ENCODE peak calls at places on chromosomes 2 and 18, in five cellular contexts. Z, B, R, W and G are unnamed samples.

GRCh38 chr18:76643996-76644395 is 149.0 kb upstream of the ZNF516 start:
- DNase-seq in Z (peak; percentile 52), B (no peak), R (no peak), W (no peak), G (no peak)

GRCh38 chr2:39898934-39899333 is 119.9 kb upstream of the THUMPD2 start:
- DNase-seq in Z (no peak), B (no peak), R (no peak), W (no peak), G (no peak)

GRCh38 chr2:18630101-18630500 is 40.7 kb upstream of the NT5C1B start:
- DNase-seq in Z (peak; percentile 68), B (no peak), R (no peak), W (no peak), G (no peak)

GRCh38 chr18:79540914-79541301 is 138.7 kb upstream of the CTDP1 start:
- DNase-seq in Z (no peak), B (no peak), R (no peak), W (no peak), G (no peak)

GRCh38 chr2:39451954-39452353 is 14.9 kb upstream of the MAP4K3 start:
- DNase-seq in Z (no peak), B (no peak), R (no peak), W (no peak), G (no peak)

GRCh38 chr2:82027901-82028570 is 1723.5 kb upstream of the LRRTM1 start:
- DNase-seq in Z (no peak), B (no peak), R (no peak), W (no peak), G (no peak)

GRCh38 chr2:221073650-221074049 is 498.5 kb downstream of the EPHA4 start:
- DNase-seq in Z (no peak), B (no peak), R (no peak), W (no peak), G (no peak)

GRCh38 chr18:77376043-77376732 is 126.5 kb downstream of the GALR1 start:
- DNase-seq in Z (no peak), B (no peak), R (no peak), W (no peak), G (peak; percentile 26)

GRCh38 chr2:201342923-201343322 is 14.2 kb downstream of the FLACC1 start:
- DNase-seq in Z (no peak), B (no peak), R (no peak), W (no peak), G (no peak)

GRCh38 chr2:25341753-25342371 is at the start of gene DNMT3A:
- DNase-seq in Z (peak; percentile 79), B (peak; percentile 77), R (peak; percentile 94), W (peak; percentile 41), G (peak; percentile 78)

GRCh38 chr2:212863185-212863588 is 288.2 kb downstream of the IKZF2 start:
- DNase-seq in Z (peak; percentile 27), B (peak; percentile 71), R (peak; percentile 6), W (peak; percentile 32), G (peak; percentile 81)

GRCh38 chr2:61658841-61659780 is 121.0 kb upstream of the XPO1 start:
- DNase-seq in Z (peak; percentile 65), B (peak; percentile 80), R (peak; percentile 47), W (no peak), G (peak; percentile 91)

GRCh38 chr18:1039421-1039820 is 134.8 kb downstream of the ADCYAP1 start:
- DNase-seq in Z (no peak), B (no peak), R (no peak), W (no peak), G (no peak)

GRCh38 chr2:8021942-8022341 is 659.9 kb upstream of the ID2 start:
- DNase-seq in Z (no peak), B (no peak), R (no peak), W (no peak), G (no peak)

GRCh38 chr18:47100214-47100831 is 50.0 kb downstream of the HDHD2 start:
- DNase-seq in Z (peak; percentile 71), B (peak; percentile 67), R (peak; percentile 51), W (peak; percentile 39), G (peak; percentile 92)

GRCh38 chr2:178363252-178363651 is 87.7 kb downstream of the PRKRA start:
- DNase-seq in Z (peak; percentile 76), B (no peak), R (no peak), W (peak; percentile 52), G (no peak)

GRCh38 chr18:50311573-50312106 is 24.1 kb upstream of the CXXC1 start:
- DNase-seq in Z (no peak), B (no peak), R (no peak), W (no peak), G (no peak)
- H3F3A ChIP-seq in Z (peaks cover 10% of the 10 kb centered on the region), B (no peaks in the 10 kb centered on the region), R (no peaks in the 10 kb centered on the region), W (peaks cover 23% of the 10 kb centered on the region), G (no peaks in the 10 kb centered on the region)

GRCh38 chr2:196169521-196169920 is 1.9 kb downstream of the STK17B start:
- DNase-seq in Z (peak; percentile 43), B (no peak), R (no peak), W (no peak), G (no peak)

GRCh38 chr2:196168181-196168580 is 3.2 kb downstream of the STK17B start:
- DNase-seq in Z (peak; percentile 60), B (no peak), R (no peak), W (peak; percentile 29), G (no peak)

GRCh38 chr2:196167666-196168065 is 3.7 kb downstream of the STK17B start:
- DNase-seq in Z (no peak), B (peak; percentile 19), R (no peak), W (no peak), G (peak; percentile 60)

GRCh38 chr2:196165016-196165415 is 6.4 kb downstream of the STK17B start:
- DNase-seq in Z (no peak), B (no peak), R (no peak), W (no peak), G (peak; percentile 14)

GRCh38 chr2:196166876-196167275 is 4.5 kb downstream of the STK17B start:
- DNase-seq in Z (peak; percentile 48), B (no peak), R (no peak), W (no peak), G (no peak)
- H3F3A ChIP-seq in Z (peaks cover 24% of the 10 kb centered on the region), B (peaks cover 15% of the 10 kb centered on the region), R (peaks cover 34% of the 10 kb centered on the region), W (no peaks in the 10 kb centered on the region), G (no peaks in the 10 kb centered on the region)

DNA sequence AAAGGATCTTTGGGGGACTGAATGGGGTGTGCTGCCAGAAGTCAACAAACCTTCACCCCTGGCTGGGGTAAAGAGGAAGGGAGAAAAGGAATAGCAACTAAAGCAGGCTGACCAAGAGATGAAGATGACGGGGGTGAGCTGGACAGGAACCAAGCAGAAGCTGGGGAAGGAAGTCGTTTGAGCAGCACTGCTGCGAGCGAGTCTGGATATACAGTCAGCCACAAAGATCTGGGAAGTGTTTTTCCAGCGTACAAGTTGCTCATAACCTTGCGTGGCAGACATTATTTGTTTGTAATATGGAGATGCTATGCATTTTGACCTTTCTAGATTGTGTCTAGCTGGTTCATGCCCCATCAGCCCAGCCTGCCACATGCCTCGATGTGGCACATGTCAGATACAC is 71.2 kb downstream of the EIF2AK3 start:
- DNase-seq in Z (no peak), B (no peak), R (no peak), W (no peak), G (no peak)
- H3F3A ChIP-seq in Z (no peaks in the 10 kb centered on the region), B (no peaks in the 10 kb centered on the region), R (no peaks in the 10 kb centered on the region), W (no peaks in the 10 kb centered on the region), G (no peaks in the 10 kb centered on the region)

GRCh38 chr18:59870623-59871130 is 29.1 kb upstream of the PMAIP1 start:
- DNase-seq in Z (peak; percentile 42), B (no peak), R (no peak), W (no peak), G (no peak)

GRCh38 chr18:59874166-59874565 is 25.6 kb upstream of the PMAIP1 start:
- DNase-seq in Z (peak; percentile 92), B (no peak), R (no peak), W (no peak), G (no peak)

GRCh38 chr18:59876310-59876626 is 23.5 kb upstream of the PMAIP1 start:
- DNase-seq in Z (no peak), B (no peak), R (no peak), W (no peak), G (no peak)

GRCh38 chr18:59871711-59872362 is 28.0 kb upstream of the PMAIP1 start:
- DNase-seq in Z (no peak), B (no peak), R (no peak), W (no peak), G (peak; percentile 75)

DNA sequence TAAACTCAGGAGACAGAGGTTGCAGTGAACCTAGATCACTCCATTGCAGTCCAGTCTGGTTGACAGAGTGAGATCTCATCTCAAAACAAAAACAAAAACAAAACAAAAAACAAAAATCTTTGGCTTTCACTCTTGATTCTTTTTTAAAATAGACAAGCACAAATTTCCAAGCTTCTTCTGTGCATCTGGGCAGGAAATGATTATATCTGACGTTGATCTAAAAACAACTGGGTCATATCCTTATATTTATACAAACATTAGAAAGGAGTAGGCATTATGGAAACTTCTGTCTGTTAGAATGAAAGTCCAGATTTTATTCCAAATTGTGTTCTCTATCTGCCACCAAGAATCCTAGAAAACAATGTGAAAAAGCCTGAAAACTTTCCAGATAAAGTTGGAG is 26.2 kb upstream of the PMAIP1 start:
- DNase-seq in Z (peak; percentile 17), B (no peak), R (no peak), W (no peak), G (no peak)
- H3F3A ChIP-seq in Z (peaks cover 8% of the 10 kb centered on the region), B (no peaks in the 10 kb centered on the region), R (peaks cover 11% of the 10 kb centered on the region), W (no peaks in the 10 kb centered on the region), G (no peaks in the 10 kb centered on the region)

DNA sequence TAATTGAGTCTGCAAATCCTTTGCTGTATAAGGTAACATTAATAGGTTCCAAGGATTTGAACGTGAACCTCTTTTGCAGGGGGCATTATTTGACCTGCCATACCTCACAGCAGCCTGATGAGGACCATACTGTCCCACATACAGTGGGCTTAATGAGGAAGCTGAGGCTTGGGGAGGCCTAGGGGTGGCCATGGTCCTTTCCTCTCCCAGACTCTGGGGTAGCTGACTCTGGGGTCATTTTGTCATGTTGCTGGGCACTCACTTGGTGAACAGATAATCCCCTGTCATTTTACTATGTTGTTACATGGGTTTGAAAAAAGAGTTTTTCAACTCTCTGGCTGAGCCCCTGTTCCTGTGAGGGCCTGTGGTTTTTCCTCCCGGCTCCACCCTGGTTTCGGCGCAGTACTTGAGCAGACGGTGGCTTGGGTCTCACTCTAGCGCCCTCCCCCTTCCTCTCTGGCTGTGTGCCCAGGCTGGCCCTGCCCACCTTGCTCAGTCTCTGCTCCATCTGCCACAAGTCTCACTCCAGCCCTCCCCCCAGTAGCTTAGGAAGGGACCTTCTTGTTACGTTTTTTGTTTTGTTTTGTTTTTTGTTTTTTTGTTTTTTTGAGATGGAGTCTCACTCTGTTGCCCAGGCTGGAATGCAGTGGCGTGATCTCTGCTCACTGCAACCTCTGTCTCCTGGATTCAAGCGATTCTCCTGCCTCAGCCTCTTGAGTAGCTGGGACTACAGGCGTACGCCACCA is 21.0 kb downstream of the INPP4A start:
- DNase-seq in Z (peak; percentile 21), B (no peak), R (peak; percentile 83), W (peak; percentile 89), G (no peak)
- H3F3A ChIP-seq in Z (no peaks in the 10 kb centered on the region), B (no peaks in the 10 kb centered on the region), R (no peaks in the 10 kb centered on the region), W (no peaks in the 10 kb centered on the region), G (no peaks in the 10 kb centered on the region)

GRCh38 chr18:49490246-49490762 is 3.3 kb upstream of the C18orf32 start:
- DNase-seq in Z (peak; percentile 35), B (no peak), R (no peak), W (no peak), G (no peak)
- H3F3A ChIP-seq in Z (peaks cover 67% of the 10 kb centered on the region), B (peaks cover 72% of the 10 kb centered on the region), R (peaks cover 59% of the 10 kb centered on the region), W (peaks cover 55% of the 10 kb centered on the region), G (peaks cover 45% of the 10 kb centered on the region)

GRCh38 chr2:60533114-60534033 is 20.1 kb downstream of the BCL11A start:
- DNase-seq in Z (peak; percentile 82), B (no peak), R (peak; percentile 50), W (no peak), G (no peak)
- H3F3A ChIP-seq in Z (peaks cover 15% of the 10 kb centered on the region), B (no peaks in the 10 kb centered on the region), R (no peaks in the 10 kb centered on the region), W (no peaks in the 10 kb centered on the region), G (no peaks in the 10 kb centered on the region)